ENCODE peak calls at places on chromosomes 6 and 20, in nine cellular contexts. N, F, J, V, H, B, C, K and P are unnamed samples.

GRCh38 chr20:48657426-48658197 is 170.2 kb downstream of the PREX1 start:
- DNase-seq in J (peak; percentile 67), N (peak; percentile 76), K (peak; percentile 92), F (peak; percentile 43), H (peak; percentile 78), B (peak; percentile 65), C (peak; percentile 67), V (peak; percentile 55), P (no peak)

GRCh38 chr6:33091957-33092356 is 16.2 kb downstream of the HLA-DPB1 start:
- DNase-seq in K (peak; percentile 42), J (peak; percentile 60), H (peak; percentile 69), V (no peak), F (peak; percentile 33), C (peak; percentile 46), N (peak; percentile 88), B (peak; percentile 89), P (no peak)

GRCh38 chr20:17806739-17807441 is 107.1 kb downstream of the BANF2 start:
- DNase-seq in J (peak; percentile 87), C (no peak), N (peak; percentile 74), K (peak; percentile 66), V (peak; percentile 94), F (no peak), H (peak; percentile 49), B (peak; percentile 62), P (peak; percentile 94)

GRCh38 chr6:141969201-141969600 is 163.5 kb upstream of the GJE1 start:
- DNase-seq in B (no peak), V (no peak), F (no peak), J (no peak), H (no peak), C (no peak), K (no peak), N (no peak), P (no peak)

GRCh38 chr6:149012040-149012545 is 265.3 kb downstream of the UST start:
- DNase-seq in J (no peak), V (no peak), K (no peak), N (no peak), B (no peak), C (no peak), H (no peak), F (no peak), P (no peak)

GRCh38 chr20:53028337-53029007 is 56.3 kb downstream of the TSHZ2 start:
- DNase-seq in N (no peak), H (no peak), V (no peak), K (no peak), B (no peak), C (no peak), J (no peak), F (no peak), P (no peak)

GRCh38 chr20:17236766-17237165 is 9.9 kb downstream of the PCSK2 start:
- DNase-seq in H (no peak), V (no peak), K (no peak), J (no peak), B (no peak), F (no peak), C (no peak), N (no peak), P (no peak)

GRCh38 chr6:113632220-113632864 is 224.8 kb upstream of the MARCKS start:
- DNase-seq in H (peak; percentile 45), J (no peak), K (no peak), B (no peak), N (no peak), V (no peak), C (peak; percentile 55), F (peak; percentile 21), P (no peak)

GRCh38 chr20:32958574-32958973 is 45.7 kb downstream of the SUN5 start:
- DNase-seq in B (no peak), N (no peak), K (no peak), V (no peak), F (no peak), H (no peak), J (no peak), C (no peak), P (no peak)

GRCh38 chr6:46967950-46968349 is 46.2 kb upstream of the ADGRF5 start:
- DNase-seq in K (no peak), V (no peak), J (no peak), N (no peak), B (no peak), H (no peak), C (no peak), F (no peak), P (no peak)

GRCh38 chr6:125872259-125872921 is 81.6 kb downstream of the NCOA7 start:
- DNase-seq in B (no peak), H (no peak), J (no peak), C (no peak), N (no peak), K (no peak), F (no peak), V (no peak), P (no peak)

GRCh38 chr6:52420668-52421358 is 671 bp downstream of the EFHC1 start:
- DNase-seq in K (peak; percentile 53), C (no peak), B (no peak), N (peak; percentile 64), H (no peak), J (no peak), F (no peak), V (no peak), P (no peak)

GRCh38 chr6:127267742-127268588 is 1.3 kb downstream of the RNF146 start:
- DNase-seq in B (no peak), K (peak; percentile 27), J (no peak), V (no peak), F (no peak), H (no peak), C (peak; percentile 7), N (no peak), P (no peak)

GRCh38 chr20:9672976-9673375 is 158.6 kb downstream of the LAMP5 start:
- DNase-seq in V (no peak), C (no peak), J (no peak), N (no peak), K (no peak), B (no peak), F (no peak), H (no peak), P (no peak)

GRCh38 chr6:136740050-136740974 is 52.0 kb downstream of the MAP3K5 start:
- DNase-seq in B (no peak), K (no peak), H (no peak), V (no peak), C (no peak), N (no peak), F (no peak), J (no peak), P (no peak)

GRCh38 chr6:158122048-158122447 is 46.0 kb downstream of the SERAC1 start:
- DNase-seq in H (no peak), J (no peak), V (no peak), B (no peak), N (no peak), C (no peak), K (no peak), F (no peak), P (no peak)

GRCh38 chr20:64131406-64131805 is 24.0 kb upstream of the NPBWR2 start:
- DNase-seq in V (no peak), B (no peak), C (no peak), N (no peak), F (no peak), H (no peak), J (peak; percentile 7), K (peak; percentile 57), P (peak; percentile 54)

GRCh38 chr6:30818426-30818841 is 65.9 kb upstream of the DDR1 start:
- DNase-seq in F (no peak), C (no peak), J (no peak), K (no peak), V (no peak), B (no peak), H (no peak), N (no peak), P (no peak)